ENCODE peak calls at places on chromosomes 11 and 22, in five cellular contexts. H is HepG2, E is heart left ventricle, W is pancreas, I is brain microvascular endothelial cell. L is an unnamed sample.

GRCh38 chr11:10114593-10115404 is 179.2 kb downstream of the SBF2 start:
- DNase-seq in H (no peak), E (no peak), W (no peak), I (no peak), L (no peak)

GRCh38 chr22:43303166-43303565 is 40.0 kb downstream of the SCUBE1 start:
- DNase-seq in H (no peak), E (no peak), W (peak), I (no peak), L (no peak)

GRCh38 chr11:1747753-1748466 is 2.5 kb downstream of the IFITM10 start:
- DNase-seq in H (no peak), E (no peak), W (no peak), I (no peak), L (no peak)

GRCh38 chr11:29629281-29629680 is 387.5 kb downstream of the KCNA4 start:
- DNase-seq in H (no peak), E (no peak), W (no peak), I (peak), L (peak)

GRCh38 chr11:60867871-60868681 is 734 bp downstream of the ZP1 start:
- DNase-seq in H (no peak), E (peak), W (no peak), I (no peak), L (no peak)

GRCh38 chr11:95337175-95337957 is 106.4 kb upstream of the SESN3 start:
- DNase-seq in H (no peak), E (peak), W (no peak), I (peak), L (peak)

GRCh38 chr11:45678962-45679361 is 13.5 kb upstream of the CHST1 start:
- DNase-seq in H (no peak), E (no peak), W (no peak), I (no peak), L (no peak)

GRCh38 chr11:107040447-107041444 is 22.5 kb upstream of the GUCY1A2 start:
- DNase-seq in H (no peak), E (no peak), W (no peak), I (peak), L (peak)

GRCh38 chr11:76248210-76248609 is 41.9 kb upstream of the WNT11 start:
- DNase-seq in H (no peak), E (no peak), W (no peak), I (no peak), L (no peak)

GRCh38 chr11:72216638-72217037 is at the start of gene FOLR2:
- DNase-seq in H (no peak), E (no peak), W (no peak), I (no peak), L (no peak)

GRCh38 chr22:18062421-18062820 is 15.4 kb upstream of the PEX26 start:
- DNase-seq in H (no peak), E (no peak), W (no peak), I (no peak), L (no peak)

GRCh38 chr22:38289583-38290082 is 16.8 kb upstream of the TMEM184B start:
- DNase-seq in H (no peak), E (no peak), W (no peak), I (no peak), L (no peak)

GRCh38 chr22:38292694-38293093 is 19.9 kb upstream of the TMEM184B start:
- DNase-seq in H (no peak), E (no peak), W (no peak), I (peak), L (peak)

GRCh38 chr22:38290347-38290746 is 17.5 kb upstream of the TMEM184B start:
- DNase-seq in H (no peak), E (no peak), W (no peak), I (no peak), L (no peak)

GRCh38 chr22:38294193-38294592 is 21.4 kb upstream of the TMEM184B start:
- DNase-seq in H (no peak), E (no peak), W (no peak), I (no peak), L (no peak)

DNA sequence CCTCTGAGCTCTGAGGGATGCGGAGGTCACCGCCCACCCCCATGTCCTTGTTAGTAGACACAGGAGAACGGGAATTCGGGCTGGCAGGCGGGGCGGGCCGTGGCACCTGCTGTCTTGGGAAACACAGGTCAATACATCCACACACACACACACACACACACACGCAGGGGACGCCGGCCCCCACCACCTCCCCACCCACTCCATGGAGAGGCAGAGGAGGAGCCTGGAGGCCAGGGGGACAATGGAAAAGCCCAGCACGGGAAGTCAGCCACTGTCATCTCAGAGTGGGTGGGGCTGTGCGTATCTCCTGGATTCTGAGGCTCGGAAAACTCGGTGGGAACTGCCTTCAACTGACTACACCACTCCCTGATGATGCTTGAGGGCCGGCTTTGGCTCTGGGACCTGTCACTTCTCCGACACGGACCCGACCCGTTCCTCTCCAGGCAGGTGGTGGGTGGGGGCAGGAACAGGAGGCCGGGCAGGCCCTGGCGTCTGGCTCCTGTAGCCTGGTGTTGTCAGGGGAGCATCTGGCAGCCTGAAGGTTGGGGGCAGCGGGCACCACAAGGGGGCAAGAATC is 18.5 kb upstream of the TMEM184B start:
- DNase-seq in H (no peak), E (no peak), W (no peak), I (no peak), L (no peak)
- TF ChIP-seq CTCF in H (no peak), E (no peak), W (no peak), I (peak), L (no peak)

GRCh38 chr11:14974723-14975587 is 2.8 kb upstream of the CALCA start:
- DNase-seq in H (peak), E (no peak), W (peak), I (peak), L (peak)
- H3K4me3 ChIP-seq in H (no peak), E (no peak), W (peak), I (no peak), L (no peak)

DNA sequence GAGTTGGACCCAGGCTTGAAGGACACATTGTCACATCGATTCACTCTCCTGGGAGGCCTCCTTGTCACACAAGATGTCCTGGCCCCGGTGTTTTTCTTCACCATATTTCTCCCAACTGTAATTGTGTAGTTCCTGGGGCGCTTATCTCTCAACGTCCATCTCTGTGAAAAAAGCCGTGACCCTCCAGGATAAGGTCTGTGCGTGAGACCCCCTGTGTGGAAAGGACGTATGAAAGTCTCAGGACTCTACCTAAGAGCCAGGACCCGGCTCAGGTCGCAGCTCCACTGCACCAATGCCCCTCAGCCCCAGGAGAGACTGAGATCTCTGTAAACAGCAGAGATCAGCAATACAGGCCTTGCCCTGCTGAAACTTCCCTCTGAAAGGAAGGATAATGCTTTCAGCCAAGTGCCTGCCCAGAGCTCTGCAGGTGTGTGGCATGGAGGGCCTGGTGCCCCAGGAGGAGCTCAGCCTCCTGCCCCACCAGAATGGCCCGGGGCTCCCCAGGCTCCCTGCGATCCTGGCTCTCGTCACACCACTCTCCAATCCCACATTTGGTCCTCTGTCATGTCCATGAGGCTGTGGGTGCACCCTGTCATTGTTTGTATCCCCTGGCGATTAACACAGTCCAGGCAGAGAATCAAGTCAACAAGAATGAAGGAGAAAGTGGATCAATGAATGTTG is 119.2 kb upstream of the TMEM45B start:
- DNase-seq in H (no peak), E (no peak), W (no peak), I (no peak), L (no peak)
- TF ChIP-seq CTCF in H (no peak), E (no peak), W (peak), I (no peak), L (no peak)

GRCh38 chr11:117908261-117908895 is 20.8 kb downstream of the TMPRSS13 start:
- DNase-seq in H (no peak), E (no peak), W (no peak), I (no peak), L (no peak)

GRCh38 chr11:117908959-117909610 is 20.1 kb downstream of the TMPRSS13 start:
- DNase-seq in H (no peak), E (no peak), W (no peak), I (no peak), L (no peak)

GRCh38 chr11:117905524-117905923 is 23.7 kb downstream of the TMPRSS13 start:
- DNase-seq in H (no peak), E (no peak), W (no peak), I (no peak), L (no peak)

GRCh38 chr11:117906710-117907109 is 22.5 kb downstream of the TMPRSS13 start:
- DNase-seq in H (no peak), E (no peak), W (no peak), I (no peak), L (no peak)

GRCh38 chr11:117907276-117908110 is 21.7 kb downstream of the TMPRSS13 start:
- DNase-seq in H (peak), E (peak), W (peak), I (peak), L (peak)
- H3K4me3 ChIP-seq in H (no peak), E (no peak), W (no peak), I (peak), L (no peak)

GRCh38 chr11:26137651-26138050 is 194.3 kb upstream of the ANO3 start:
- DNase-seq in H (no peak), E (no peak), W (no peak), I (no peak), L (peak)

GRCh38 chr11:26134053-26134452 is 197.9 kb upstream of the ANO3 start:
- DNase-seq in H (no peak), E (no peak), W (no peak), I (no peak), L (no peak)

DNA sequence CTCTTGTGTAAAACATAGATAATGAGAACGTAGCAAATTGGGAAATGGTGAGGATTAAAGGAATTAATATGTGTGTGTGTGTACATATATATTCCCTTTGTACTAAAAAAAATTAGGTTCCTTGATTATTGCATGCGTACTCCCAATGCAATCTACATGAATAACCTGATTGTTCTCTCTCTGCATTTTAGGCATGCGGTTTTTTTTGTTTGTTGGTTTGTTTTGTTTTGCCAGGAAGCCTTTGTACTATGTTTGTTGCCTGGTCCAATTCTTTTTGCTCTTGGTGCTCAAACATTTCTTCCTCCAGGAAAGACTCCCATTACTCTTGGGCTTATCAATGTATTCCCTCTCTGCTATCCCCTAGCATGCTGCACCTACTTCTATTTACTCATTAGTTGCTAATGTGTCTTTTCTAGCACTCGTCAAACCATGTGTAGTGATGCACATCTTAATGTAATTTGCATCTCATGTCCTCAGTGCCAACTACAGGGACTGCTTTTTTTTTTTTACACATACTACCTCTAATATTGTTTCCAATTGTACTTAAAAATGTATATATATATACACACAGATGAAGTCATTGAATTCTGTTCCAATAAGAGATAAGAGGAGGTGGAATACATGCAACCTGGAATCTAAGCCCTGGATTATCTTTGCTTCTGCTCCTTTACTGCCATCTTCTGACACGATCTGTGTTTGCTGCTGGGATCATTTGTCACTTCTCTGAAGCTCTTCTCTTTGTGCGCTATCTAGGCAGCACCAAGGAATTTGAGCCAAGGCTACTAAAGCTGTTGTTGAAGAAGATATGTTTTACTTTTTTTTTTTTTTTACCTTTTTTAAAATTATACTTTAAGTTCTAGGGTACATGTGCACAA is 197.2 kb upstream of the ANO3 start:
- DNase-seq in H (peak), E (no peak), W (no peak), I (peak), L (peak)
- TF ChIP-seq CTCF in H (peak), E (peak), W (no peak), I (peak), L (peak)

GRCh38 chr11:12220305-12220704 is 109.9 kb downstream of the MICAL2 start:
- DNase-seq in H (no peak), E (peak), W (no peak), I (no peak), L (no peak)
- H3K4me3 ChIP-seq in H (no peak), E (no peak), W (no peak), I (no peak), L (no peak)

GRCh38 chr11:102177126-102177525 is 66.9 kb downstream of the YAP1 start:
- DNase-seq in H (no peak), E (no peak), W (no peak), I (no peak), L (no peak)

GRCh38 chr11:102184269-102184987 is 74.2 kb downstream of the YAP1 start:
- DNase-seq in H (no peak), E (no peak), W (no peak), I (no peak), L (no peak)

GRCh38 chr11:102177974-102178631 is 67.9 kb downstream of the YAP1 start:
- DNase-seq in H (peak), E (no peak), W (no peak), I (peak), L (peak)

DNA sequence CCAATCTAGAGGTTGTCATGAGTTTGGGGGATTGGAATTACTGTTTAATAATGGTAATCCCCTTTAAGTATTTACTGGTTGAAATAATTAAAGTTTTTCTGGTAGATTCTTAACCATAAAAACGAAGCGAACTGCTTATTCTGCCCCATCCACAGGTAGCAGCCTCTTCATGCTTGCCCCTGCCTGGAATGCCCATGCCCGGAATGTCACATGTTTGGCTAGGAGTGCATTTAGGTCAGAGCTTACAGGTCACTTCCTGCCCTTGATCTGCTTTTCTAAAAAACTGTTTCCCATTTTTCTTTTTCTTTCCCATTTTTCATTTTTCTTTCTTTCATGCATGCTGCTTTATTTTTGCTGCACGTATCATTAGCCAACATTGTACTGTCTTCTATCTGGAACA is 69.1 kb downstream of the YAP1 start:
- DNase-seq in H (peak), E (no peak), W (no peak), I (no peak), L (no peak)
- TF ChIP-seq CTCF in H (no peak), E (no peak), W (no peak), I (no peak), L (no peak)